ENCODE peak calls at places on chromosomes 7 and 10, in seven cellular contexts. M is A549, Z is IMR-90, W is HepG2, S is SK-N-SH, O is GM12878, Q is K562. R is an unnamed sample.

GRCh38 chr10:110556296-110556695 is 11.2 kb upstream of the SMC3 start:
- DNase-seq in M (no peak), Z (no peak), W (no peak), S (no peak), O (no peak), Q (no peak), R (no peak)

GRCh38 chr7:106552645-106553445 is 108.1 kb downstream of the CCDC71L start:
- DNase-seq in M (no peak), Z (peak), W (no peak), S (no peak), O (peak), Q (no peak), R (no peak)

GRCh38 chr10:112949875-112950507 is at the start of gene TCF7L2:
- DNase-seq in M (peak), Z (peak), W (peak), S (peak), O (no peak), Q (peak), R (peak)

GRCh38 chr10:95814011-95814727 is 58.2 kb downstream of the ENTPD1 start:
- DNase-seq in M (no peak), Z (peak), W (peak), S (no peak), O (no peak), Q (no peak), R (no peak)

GRCh38 chr7:80312139-80312661 is 177.6 kb downstream of the GNAI1 start:
- DNase-seq in M (peak), Z (peak), W (peak), S (no peak), O (no peak), Q (no peak), R (no peak)

GRCh38 chr7:16343612-16344011 is 77.7 kb downstream of the CRPPA start:
- DNase-seq in M (no peak), Z (no peak), W (no peak), S (no peak), O (no peak), Q (no peak), R (no peak)

GRCh38 chr7:45000096-45001032 is at the start of gene CCM2:
- DNase-seq in M (no peak), Z (peak), W (no peak), S (peak), O (no peak), Q (no peak), R (peak)

GRCh38 chr10:122325235-122325634 is 49.3 kb upstream of the PLEKHA1 start:
- DNase-seq in M (no peak), Z (no peak), W (no peak), S (no peak), O (no peak), Q (no peak), R (no peak)

GRCh38 chr7:66617295-66617694 is 11.4 kb upstream of the KCTD7 start:
- DNase-seq in M (no peak), Z (peak), W (no peak), S (no peak), O (no peak), Q (no peak), R (no peak)

GRCh38 chr7:80740778-80741545 is 102.5 kb downstream of the CD36 start:
- DNase-seq in M (peak), Z (peak), W (no peak), S (no peak), O (no peak), Q (no peak), R (no peak)

GRCh38 chr7:78326189-78326588 is 527.6 kb downstream of the PHTF2 start:
- DNase-seq in M (no peak), Z (peak), W (no peak), S (no peak), O (no peak), Q (no peak), R (no peak)
- TF ChIP-seq USF2 in M (no peak), Z (no peak), W (no peak), S (no peak), O (no peak), Q (no peak), R (no peak)

GRCh38 chr10:9334270-9334669 is 1279.8 kb downstream of the GATA3 start:
- DNase-seq in M (no peak), Z (no peak), W (no peak), S (no peak), O (no peak), Q (no peak), R (no peak)

DNA sequence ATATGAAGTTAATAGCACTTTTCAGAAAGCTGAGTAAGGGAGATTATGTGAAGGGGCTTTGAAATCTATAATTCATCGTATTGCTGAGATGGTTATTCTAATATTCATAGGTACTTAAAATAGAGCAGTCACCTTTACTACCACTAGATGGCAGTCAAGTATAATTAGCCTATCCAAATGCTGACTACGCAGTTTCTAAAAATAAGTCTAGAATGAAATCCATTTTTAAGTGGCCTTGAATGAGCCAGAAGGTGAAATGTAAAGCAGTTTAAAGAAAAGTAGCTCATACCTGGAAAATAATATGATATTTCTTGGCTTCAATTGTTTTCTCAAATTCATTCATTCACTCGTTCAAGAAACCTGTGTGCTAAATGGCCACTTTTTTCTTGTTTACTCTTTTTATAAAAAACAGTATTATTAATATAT is 1277.1 kb downstream of the GATA3 start:
- DNase-seq in M (peak), Z (peak), W (peak), S (peak), O (no peak), Q (peak), R (no peak)
- TF ChIP-seq USF2 in M (no peak), Z (no peak), W (no peak), S (no peak), O (no peak), Q (no peak), R (no peak)

DNA sequence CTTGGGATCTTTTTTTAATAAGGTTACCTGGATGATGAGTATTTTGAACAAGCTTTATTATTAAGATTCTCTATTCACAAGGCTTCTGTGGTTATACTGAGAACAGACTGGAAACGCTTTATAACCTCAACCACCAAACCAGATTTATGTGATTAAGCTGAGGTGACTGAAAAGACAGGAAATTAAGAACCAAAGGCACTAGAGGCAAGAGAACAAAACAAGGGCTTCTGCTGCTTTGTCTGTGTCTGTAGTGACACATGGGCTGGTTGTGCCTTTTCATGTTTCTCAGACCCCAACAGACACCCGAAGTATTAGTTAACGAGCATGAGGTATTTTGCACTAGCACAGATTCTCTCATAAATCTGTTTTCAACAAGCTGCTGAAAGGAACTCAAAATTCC is 64.4 kb downstream of the RAPGEF5 start:
- DNase-seq in M (no peak), Z (no peak), W (no peak), S (no peak), O (no peak), Q (no peak), R (no peak)
- TF ChIP-seq USF2 in M (no peak), Z (no peak), W (no peak), S (no peak), O (no peak), Q (no peak), R (no peak)

DNA sequence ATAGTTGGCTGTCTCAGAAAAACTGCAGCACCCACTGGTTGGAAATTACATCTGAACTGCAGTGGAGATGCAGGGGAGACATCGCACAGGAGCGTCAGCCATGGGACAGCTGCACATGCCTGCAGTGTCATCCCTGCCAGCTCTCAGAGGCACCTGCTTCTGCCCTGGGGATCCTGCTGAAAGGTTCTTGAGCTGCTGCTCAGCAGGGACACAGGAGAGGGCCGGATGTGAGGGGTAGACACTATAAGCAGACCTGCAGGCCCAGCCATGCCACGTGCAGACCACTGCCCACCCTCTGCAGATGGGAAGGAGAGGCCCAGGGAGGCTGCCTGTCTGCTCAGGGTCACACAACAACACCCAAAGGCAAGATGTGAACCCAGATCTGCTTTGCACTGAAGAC is 601.4 kb downstream of the DNAJB6 start:
- DNase-seq in M (no peak), Z (no peak), W (no peak), S (no peak), O (no peak), Q (no peak), R (no peak)
- TF ChIP-seq USF2 in M (no peak), Z (no peak), W (no peak), S (no peak), O (no peak), Q (no peak), R (no peak)

DNA sequence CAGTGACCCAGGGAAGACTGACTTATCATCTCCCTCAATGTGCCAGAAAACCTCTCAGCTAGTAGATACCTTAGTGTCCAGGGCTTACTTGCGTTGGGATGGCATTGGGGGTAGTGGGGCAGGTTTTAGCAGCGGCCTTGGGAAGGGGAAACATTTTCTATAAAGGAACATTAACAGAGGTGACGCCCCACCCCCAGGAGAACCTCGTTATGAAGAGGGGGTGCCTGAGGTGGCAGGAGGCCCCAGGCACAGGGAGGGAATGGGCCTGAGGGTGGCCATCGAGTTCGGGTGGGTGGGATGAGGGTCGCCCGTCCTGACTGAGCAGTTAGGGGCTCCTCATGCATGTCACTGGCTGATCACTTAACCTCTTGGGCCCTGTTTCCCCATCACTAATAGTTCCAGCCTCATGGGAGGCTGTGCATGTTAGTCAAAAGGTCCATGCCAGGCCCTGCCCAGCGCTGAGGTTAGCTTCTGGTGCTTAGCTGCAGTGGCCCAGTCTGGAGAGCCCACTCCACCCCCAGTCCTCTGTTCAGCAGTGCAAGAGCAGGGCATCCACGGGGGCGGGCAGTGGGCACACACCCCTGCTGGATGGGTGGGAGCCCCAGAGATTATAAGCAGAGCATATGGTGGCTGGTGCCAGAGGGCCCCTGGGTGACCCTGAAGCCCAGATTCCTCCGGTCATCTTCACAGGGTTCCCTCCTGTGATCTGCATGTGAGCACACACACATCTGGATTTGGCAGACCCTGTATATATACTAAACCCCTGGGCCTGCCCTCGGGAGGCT is 27.0 kb downstream of the UNC5B start:
- DNase-seq in M (no peak), Z (no peak), W (no peak), S (no peak), O (no peak), Q (no peak), R (no peak)
- TF ChIP-seq USF2 in M (no peak), Z (no peak), W (no peak), S (no peak), O (no peak), Q (no peak), R (no peak)

GRCh38 chr10:132517951-132518521 is 19.6 kb upstream of the INPP5A start:
- DNase-seq in M (no peak), Z (no peak), W (peak), S (no peak), O (no peak), Q (peak), R (peak)

GRCh38 chr10:132518572-132519381 is 18.8 kb upstream of the INPP5A start:
- DNase-seq in M (no peak), Z (no peak), W (peak), S (no peak), O (no peak), Q (peak), R (peak)

GRCh38 chr10:132515811-132516726 is 21.5 kb upstream of the INPP5A start:
- DNase-seq in M (no peak), Z (no peak), W (no peak), S (no peak), O (no peak), Q (no peak), R (no peak)

GRCh38 chr10:132514841-132515521 is 22.6 kb upstream of the INPP5A start:
- DNase-seq in M (no peak), Z (no peak), W (no peak), S (no peak), O (no peak), Q (no peak), R (no peak)

DNA sequence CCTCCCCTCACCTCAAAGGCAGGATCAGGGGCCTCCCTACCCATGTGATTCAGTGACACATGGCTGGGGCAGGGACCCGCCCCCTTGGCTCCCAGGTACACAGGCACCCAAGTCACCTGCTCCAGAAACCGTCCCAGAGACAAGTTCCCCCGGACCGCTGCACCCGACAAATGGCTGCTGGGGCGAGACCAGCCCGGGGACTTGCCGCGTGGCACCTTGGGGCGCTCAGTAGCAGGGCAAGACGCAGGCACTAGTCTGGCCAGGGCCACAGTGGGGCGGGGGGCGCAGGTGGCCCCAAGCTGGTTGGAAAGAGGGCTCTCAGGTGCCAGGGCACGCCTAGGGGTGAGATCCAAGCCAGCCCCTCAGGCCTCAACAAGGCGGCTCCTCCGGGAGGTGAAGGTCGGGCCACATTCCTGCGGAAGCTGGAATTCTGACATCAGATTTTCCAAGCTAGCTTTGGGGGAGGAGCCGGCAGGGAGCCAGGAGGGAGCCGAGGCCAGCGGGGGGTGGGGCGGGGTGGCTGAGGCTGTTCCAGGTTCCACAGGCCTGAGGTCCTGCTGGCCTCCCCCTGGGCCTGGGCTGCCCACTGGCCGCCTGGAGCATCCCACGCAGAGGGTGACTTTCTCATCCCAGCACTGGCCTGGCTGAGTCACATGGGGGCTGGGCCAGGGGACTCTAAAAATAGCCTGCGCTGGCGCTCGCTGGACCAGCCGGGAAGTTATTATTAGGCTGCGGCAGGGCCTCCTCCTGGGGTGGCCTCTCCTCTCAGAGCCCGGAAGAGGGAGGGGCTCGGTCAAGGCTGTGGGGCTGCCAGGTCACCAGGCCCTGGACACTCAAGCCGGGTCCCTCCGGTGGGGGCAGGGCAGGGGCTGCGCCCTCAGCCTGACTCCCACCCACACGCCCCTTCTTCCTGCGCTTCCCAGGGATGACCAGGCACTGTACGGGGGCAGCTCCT is 20.5 kb upstream of the INPP5A start:
- DNase-seq in M (peak), Z (peak), W (peak), S (peak), O (no peak), Q (peak), R (peak)
- TF ChIP-seq USF2 in M (peak), Z (peak), W (peak), S (no peak), O (no peak), Q (peak), R (peak)

DNA sequence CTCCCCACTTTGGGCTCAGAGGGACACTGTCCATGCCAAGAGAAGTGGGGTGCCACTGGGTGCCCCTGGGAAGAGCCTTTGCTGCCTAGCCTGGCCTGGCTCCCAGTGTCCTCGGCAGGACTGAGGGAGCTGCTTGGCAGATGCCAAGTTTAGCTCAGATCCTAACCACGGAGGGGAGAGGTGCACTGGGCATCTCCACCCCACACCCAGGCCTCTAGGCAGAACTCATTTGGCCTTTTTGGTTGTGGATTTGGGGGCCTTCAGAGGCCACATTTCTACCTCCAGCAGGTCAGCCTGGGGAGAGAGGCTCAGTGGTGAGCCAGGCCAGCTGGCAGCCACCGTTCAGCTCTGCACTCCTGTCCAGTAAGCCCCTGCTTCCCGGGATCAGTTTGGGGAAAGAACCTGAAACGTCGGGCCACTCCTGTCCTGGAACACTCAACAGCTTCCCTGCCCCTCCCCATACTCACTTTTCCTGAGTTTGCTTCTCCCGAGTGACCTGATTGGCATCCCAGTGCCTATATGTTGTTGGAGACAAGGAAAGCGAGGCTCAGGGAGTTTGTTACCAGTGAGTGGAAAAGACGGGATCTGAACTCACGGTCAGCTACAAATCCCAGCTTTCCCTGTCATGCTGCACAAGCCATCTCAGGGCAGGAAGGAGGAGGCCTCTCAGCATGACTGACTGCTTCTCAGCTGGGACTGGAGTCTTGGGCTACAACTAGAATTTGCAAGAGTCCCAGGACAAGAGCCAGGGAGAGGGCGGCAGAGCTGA is 11.2 kb upstream of the CXCL12 start:
- DNase-seq in M (no peak), Z (no peak), W (no peak), S (no peak), O (no peak), Q (no peak), R (no peak)
- TF ChIP-seq USF2 in M (no peak), Z (no peak), W (no peak), S (no peak), O (no peak), Q (no peak), R (no peak)

GRCh38 chr10:71225291-71226058 is 13.1 kb downstream of the UNC5B start:
- DNase-seq in M (no peak), Z (no peak), W (no peak), S (no peak), O (no peak), Q (no peak), R (no peak)
- TF ChIP-seq USF2 in M (no peak), Z (no peak), W (no peak), S (no peak), O (no peak), Q (no peak), R (no peak)

DNA sequence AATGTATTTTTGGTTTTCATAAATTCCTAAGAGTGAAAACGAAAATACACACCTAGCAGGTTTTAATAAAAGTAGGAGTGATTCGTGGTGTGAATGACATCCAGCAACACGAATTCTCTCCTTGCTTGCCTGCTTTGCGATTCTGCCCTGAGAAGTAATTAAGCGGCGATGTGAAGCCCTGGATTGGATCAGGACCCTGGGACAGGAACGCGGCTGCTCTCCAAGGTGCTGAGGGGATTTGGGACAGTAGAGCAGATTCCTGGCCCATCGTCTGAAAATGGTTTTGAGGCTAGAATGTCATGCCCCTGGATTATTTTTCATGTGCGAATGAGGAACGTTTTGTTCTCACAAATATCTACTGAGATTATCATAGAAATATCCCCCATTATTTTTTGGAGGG is 7.8 kb downstream of the NPS start:
- DNase-seq in M (no peak), Z (no peak), W (no peak), S (no peak), O (no peak), Q (no peak), R (peak)
- TF ChIP-seq USF2 in M (no peak), Z (no peak), W (no peak), S (no peak), O (no peak), Q (no peak), R (no peak)

GRCh38 chr7:37052673-37053072 is 328.4 kb upstream of the AOAH start:
- DNase-seq in M (peak), Z (peak), W (peak), S (no peak), O (no peak), Q (peak), R (peak)
- TF ChIP-seq USF2 in M (no peak), Z (no peak), W (no peak), S (no peak), O (no peak), Q (no peak), R (no peak)